ENCODE peak calls at places on chromosomes 13 and 19, in nine cellular contexts. One of them, this sample, is unnamed.

GRCh38 chr19:57633832-57634131 is 814 bp downstream of the ZNF211 start:
- DNase-seq in CD8-positive, alpha-beta T cell: no peak
- DNase-seq in cardiac muscle cell: no peak
- DNase-seq in GM10248: no peak
- DNase-seq in WTC11: no peak
- DNase-seq in ascending aorta: no peak
- DNase-seq in lung: no peak
- DNase-seq in left ventricle myocardium inferior: no peak
- DNase-seq in spleen: peak
- DNase-seq in this sample: no peak

GRCh38 chr13:78137404-78138142 is 218.9 kb upstream of the EDNRB start:
- DNase-seq in lung: peak
- DNase-seq in CD8-positive, alpha-beta T cell: no peak
- DNase-seq in GM10248: peak
- DNase-seq in ascending aorta: no peak
- DNase-seq in WTC11: peak
- DNase-seq in cardiac muscle cell: peak
- DNase-seq in spleen: no peak
- DNase-seq in left ventricle myocardium inferior: no peak
- DNase-seq in this sample: no peak

GRCh38 chr19:42440357-42441046 is 2.2 kb downstream of the CXCL17 start:
- DNase-seq in WTC11: peak
- DNase-seq in spleen: peak
- DNase-seq in cardiac muscle cell: peak
- DNase-seq in ascending aorta: no peak
- DNase-seq in lung: peak
- DNase-seq in left ventricle myocardium inferior: peak
- DNase-seq in CD8-positive, alpha-beta T cell: peak
- DNase-seq in GM10248: peak
- DNase-seq in this sample: peak

GRCh38 chr13:28423010-28423409 is 71.9 kb downstream of the FLT1 start:
- DNase-seq in lung: peak
- DNase-seq in CD8-positive, alpha-beta T cell: peak
- DNase-seq in cardiac muscle cell: no peak
- DNase-seq in GM10248: peak
- DNase-seq in left ventricle myocardium inferior: peak
- DNase-seq in ascending aorta: peak
- DNase-seq in spleen: peak
- DNase-seq in WTC11: no peak
- DNase-seq in this sample: no peak

GRCh38 chr19:14028901-14029300 is 953 bp downstream of the RLN3 start:
- DNase-seq in spleen: no peak
- DNase-seq in CD8-positive, alpha-beta T cell: no peak
- DNase-seq in WTC11: no peak
- DNase-seq in ascending aorta: no peak
- DNase-seq in GM10248: no peak
- DNase-seq in lung: no peak
- DNase-seq in cardiac muscle cell: no peak
- DNase-seq in left ventricle myocardium inferior: no peak
- DNase-seq in this sample: no peak

GRCh38 chr19:28228854-28229253 is 984.1 kb downstream of the UQCRFS1 start:
- DNase-seq in WTC11: no peak
- DNase-seq in CD8-positive, alpha-beta T cell: no peak
- DNase-seq in cardiac muscle cell: no peak
- DNase-seq in lung: no peak
- DNase-seq in spleen: no peak
- DNase-seq in left ventricle myocardium inferior: no peak
- DNase-seq in GM10248: no peak
- DNase-seq in ascending aorta: no peak
- DNase-seq in this sample: no peak

GRCh38 chr19:14434543-14435319 is 1.6 kb downstream of the PKN1 start:
- DNase-seq in spleen: peak
- DNase-seq in ascending aorta: peak
- DNase-seq in CD8-positive, alpha-beta T cell: peak
- DNase-seq in WTC11: no peak
- DNase-seq in cardiac muscle cell: no peak
- DNase-seq in left ventricle myocardium inferior: peak
- DNase-seq in lung: peak
- DNase-seq in GM10248: no peak
- DNase-seq in this sample: no peak

GRCh38 chr13:66623129-66623528 is 607.0 kb downstream of the PCDH9 start:
- DNase-seq in cardiac muscle cell: no peak
- DNase-seq in CD8-positive, alpha-beta T cell: no peak
- DNase-seq in lung: no peak
- DNase-seq in spleen: no peak
- DNase-seq in WTC11: no peak
- DNase-seq in left ventricle myocardium inferior: no peak
- DNase-seq in GM10248: no peak
- DNase-seq in ascending aorta: no peak
- DNase-seq in this sample: no peak

GRCh38 chr13:99892189-99892588 is 79.4 kb downstream of the ZIC5 start:
- DNase-seq in GM10248: no peak
- DNase-seq in cardiac muscle cell: no peak
- DNase-seq in ascending aorta: no peak
- DNase-seq in CD8-positive, alpha-beta T cell: no peak
- DNase-seq in left ventricle myocardium inferior: no peak
- DNase-seq in spleen: no peak
- DNase-seq in WTC11: peak
- DNase-seq in lung: no peak
- DNase-seq in this sample: no peak

GRCh38 chr19:49682274-49682673 is 5.2 kb downstream of the PRMT1 start:
- DNase-seq in lung: no peak
- DNase-seq in CD8-positive, alpha-beta T cell: no peak
- DNase-seq in spleen: peak
- DNase-seq in left ventricle myocardium inferior: no peak
- DNase-seq in GM10248: no peak
- DNase-seq in ascending aorta: no peak
- DNase-seq in WTC11: no peak
- DNase-seq in cardiac muscle cell: no peak
- DNase-seq in this sample: no peak

GRCh38 chr13:30308548-30308947 is 1.2 kb upstream of the KATNAL1 start:
- DNase-seq in WTC11: no peak
- DNase-seq in cardiac muscle cell: peak
- DNase-seq in ascending aorta: no peak
- DNase-seq in spleen: no peak
- DNase-seq in GM10248: no peak
- DNase-seq in lung: peak
- DNase-seq in left ventricle myocardium inferior: no peak
- DNase-seq in CD8-positive, alpha-beta T cell: no peak
- DNase-seq in this sample: no peak

GRCh38 chr19:18657590-18658365 is 20.9 kb downstream of the KLHL26 start:
- DNase-seq in CD8-positive, alpha-beta T cell: no peak
- DNase-seq in GM10248: peak
- DNase-seq in cardiac muscle cell: no peak
- DNase-seq in spleen: no peak
- DNase-seq in WTC11: no peak
- DNase-seq in left ventricle myocardium inferior: peak
- DNase-seq in lung: no peak
- DNase-seq in ascending aorta: no peak
- DNase-seq in this sample: no peak

GRCh38 chr19:45809643-45810159 is 5.4 kb downstream of the RSPH6A start:
- DNase-seq in CD8-positive, alpha-beta T cell: no peak
- DNase-seq in lung: no peak
- DNase-seq in cardiac muscle cell: no peak
- DNase-seq in GM10248: no peak
- DNase-seq in WTC11: no peak
- DNase-seq in ascending aorta: no peak
- DNase-seq in left ventricle myocardium inferior: no peak
- DNase-seq in spleen: no peak
- DNase-seq in this sample: no peak

GRCh38 chr13:36029171-36029570 is 102.0 kb downstream of the DCLK1 start:
- DNase-seq in GM10248: no peak
- DNase-seq in left ventricle myocardium inferior: no peak
- DNase-seq in lung: no peak
- DNase-seq in spleen: no peak
- DNase-seq in cardiac muscle cell: no peak
- DNase-seq in WTC11: no peak
- DNase-seq in CD8-positive, alpha-beta T cell: no peak
- DNase-seq in ascending aorta: no peak
- DNase-seq in this sample: no peak

GRCh38 chr13:105202384-105202783 is 1333.1 kb downstream of the EFNB2 start:
- DNase-seq in cardiac muscle cell: peak
- DNase-seq in left ventricle myocardium inferior: no peak
- DNase-seq in WTC11: no peak
- DNase-seq in spleen: no peak
- DNase-seq in ascending aorta: no peak
- DNase-seq in CD8-positive, alpha-beta T cell: no peak
- DNase-seq in lung: no peak
- DNase-seq in GM10248: no peak
- DNase-seq in this sample: no peak

GRCh38 chr13:74987124-74987690 is 494.8 kb downstream of the TBC1D4 start:
- DNase-seq in spleen: no peak
- DNase-seq in GM10248: no peak
- DNase-seq in left ventricle myocardium inferior: no peak
- DNase-seq in ascending aorta: no peak
- DNase-seq in lung: no peak
- DNase-seq in WTC11: no peak
- DNase-seq in cardiac muscle cell: no peak
- DNase-seq in CD8-positive, alpha-beta T cell: no peak
- DNase-seq in this sample: no peak

GRCh38 chr19:33387351-33388230 is 14.1 kb downstream of the CEBPG start:
- DNase-seq in CD8-positive, alpha-beta T cell: no peak
- DNase-seq in GM10248: no peak
- DNase-seq in WTC11: no peak
- DNase-seq in ascending aorta: no peak
- DNase-seq in left ventricle myocardium inferior: peak
- DNase-seq in spleen: no peak
- DNase-seq in cardiac muscle cell: no peak
- DNase-seq in lung: no peak
- DNase-seq in this sample: no peak

GRCh38 chr13:76993021-76993420 is 1.1 kb downstream of the CLN5 start:
- DNase-seq in CD8-positive, alpha-beta T cell: no peak
- DNase-seq in spleen: no peak
- DNase-seq in ascending aorta: no peak
- DNase-seq in GM10248: no peak
- DNase-seq in lung: no peak
- DNase-seq in left ventricle myocardium inferior: no peak
- DNase-seq in cardiac muscle cell: no peak
- DNase-seq in WTC11: no peak
- DNase-seq in this sample: no peak

GRCh38 chr19:29311391-29311790 is 98.4 kb upstream of the UQCRFS1 start:
- DNase-seq in spleen: no peak
- DNase-seq in lung: no peak
- DNase-seq in CD8-positive, alpha-beta T cell: no peak
- DNase-seq in GM10248: no peak
- DNase-seq in cardiac muscle cell: no peak
- DNase-seq in left ventricle myocardium inferior: no peak
- DNase-seq in ascending aorta: no peak
- DNase-seq in WTC11: peak
- DNase-seq in this sample: no peak

GRCh38 chr19:45099465-45100201 is 6.7 kb downstream of the PPP1R37 start:
- DNase-seq in CD8-positive, alpha-beta T cell: no peak
- DNase-seq in left ventricle myocardium inferior: no peak
- DNase-seq in cardiac muscle cell: no peak
- DNase-seq in GM10248: no peak
- DNase-seq in spleen: no peak
- DNase-seq in lung: no peak
- DNase-seq in ascending aorta: no peak
- DNase-seq in WTC11: no peak
- DNase-seq in this sample: no peak

DNA sequence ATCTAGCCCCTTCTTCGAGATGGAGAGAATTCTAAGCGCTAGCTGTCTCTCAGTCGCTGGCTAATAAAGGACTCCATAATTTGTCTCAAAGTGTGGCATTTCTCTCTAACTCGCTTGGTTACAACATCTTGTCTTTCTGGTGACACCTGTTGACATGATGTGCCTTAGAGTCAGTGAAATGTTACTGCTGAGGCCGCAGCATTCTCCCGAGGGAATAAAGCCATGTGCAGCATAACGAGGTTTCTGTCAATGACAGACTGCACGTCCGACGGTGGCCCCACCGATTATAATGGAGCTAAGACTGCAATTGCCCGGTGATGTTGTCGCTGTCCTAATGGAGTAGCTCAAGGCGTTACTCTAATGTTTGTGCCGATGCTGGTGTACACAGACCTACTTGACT is 20.3 kb upstream of the GPR32 start:
- DNase-seq in GM10248: no peak
- DNase-seq in ascending aorta: no peak
- DNase-seq in spleen: no peak
- DNase-seq in left ventricle myocardium inferior: no peak
- DNase-seq in CD8-positive, alpha-beta T cell: no peak
- DNase-seq in cardiac muscle cell: no peak
- DNase-seq in WTC11: no peak
- DNase-seq in lung: no peak
- DNase-seq in this sample: no peak
- TF ChIP-seq CTCF in GM10248: no peak
- TF ChIP-seq CTCF in ascending aorta: no peak
- TF ChIP-seq CTCF in spleen: no peak
- TF ChIP-seq CTCF in left ventricle myocardium inferior: no peak
- TF ChIP-seq CTCF in CD8-positive, alpha-beta T cell: no peak
- TF ChIP-seq CTCF in cardiac muscle cell: no peak
- TF ChIP-seq CTCF in WTC11: no peak
- TF ChIP-seq CTCF in lung: no peak
- TF ChIP-seq CTCF in this sample: no peak

GRCh38 chr13:38483623-38484022 is 134.0 kb downstream of the UFM1 start:
- DNase-seq in lung: no peak
- DNase-seq in CD8-positive, alpha-beta T cell: no peak
- DNase-seq in spleen: no peak
- DNase-seq in WTC11: no peak
- DNase-seq in ascending aorta: no peak
- DNase-seq in GM10248: no peak
- DNase-seq in left ventricle myocardium inferior: no peak
- DNase-seq in cardiac muscle cell: no peak
- DNase-seq in this sample: no peak
- TF ChIP-seq CTCF in lung: no peak
- TF ChIP-seq CTCF in CD8-positive, alpha-beta T cell: no peak
- TF ChIP-seq CTCF in spleen: no peak
- TF ChIP-seq CTCF in WTC11: no peak
- TF ChIP-seq CTCF in ascending aorta: no peak
- TF ChIP-seq CTCF in GM10248: no peak
- TF ChIP-seq CTCF in left ventricle myocardium inferior: no peak
- TF ChIP-seq CTCF in cardiac muscle cell: no peak
- TF ChIP-seq CTCF in this sample: no peak

GRCh38 chr13:59623516-59623915 is 540.2 kb downstream of the DIAPH3 start:
- DNase-seq in GM10248: no peak
- DNase-seq in lung: no peak
- DNase-seq in spleen: no peak
- DNase-seq in ascending aorta: no peak
- DNase-seq in left ventricle myocardium inferior: no peak
- DNase-seq in WTC11: no peak
- DNase-seq in cardiac muscle cell: no peak
- DNase-seq in CD8-positive, alpha-beta T cell: no peak
- DNase-seq in this sample: no peak
- TF ChIP-seq CTCF in GM10248: no peak
- TF ChIP-seq CTCF in lung: no peak
- TF ChIP-seq CTCF in spleen: no peak
- TF ChIP-seq CTCF in ascending aorta: no peak
- TF ChIP-seq CTCF in left ventricle myocardium inferior: no peak
- TF ChIP-seq CTCF in WTC11: no peak
- TF ChIP-seq CTCF in cardiac muscle cell: no peak
- TF ChIP-seq CTCF in CD8-positive, alpha-beta T cell: no peak
- TF ChIP-seq CTCF in this sample: no peak

DNA sequence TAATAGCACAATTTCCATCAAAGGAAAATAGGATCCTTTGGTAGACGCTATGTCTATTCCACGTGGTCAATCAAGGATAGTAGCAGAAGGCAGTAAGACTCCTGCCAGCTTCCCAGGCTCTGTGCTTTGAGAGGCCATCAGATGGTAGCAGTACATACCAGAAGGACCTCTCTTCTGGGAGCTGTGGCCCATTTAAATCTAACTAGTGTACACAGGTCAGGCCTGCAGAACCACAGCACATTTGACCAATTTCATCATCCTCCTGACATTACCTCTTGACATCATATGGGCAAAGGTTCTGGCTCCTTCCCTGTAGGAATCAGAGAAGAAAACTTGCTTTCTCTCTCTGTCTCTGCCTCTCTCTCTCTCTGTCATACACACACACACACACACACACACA is 229.6 kb upstream of the HTR2A start:
- DNase-seq in cardiac muscle cell: no peak
- DNase-seq in spleen: no peak
- DNase-seq in WTC11: no peak
- DNase-seq in ascending aorta: no peak
- DNase-seq in lung: no peak
- DNase-seq in CD8-positive, alpha-beta T cell: no peak
- DNase-seq in left ventricle myocardium inferior: no peak
- DNase-seq in GM10248: no peak
- DNase-seq in this sample: no peak
- TF ChIP-seq CTCF in cardiac muscle cell: peak
- TF ChIP-seq CTCF in spleen: no peak
- TF ChIP-seq CTCF in WTC11: no peak
- TF ChIP-seq CTCF in ascending aorta: no peak
- TF ChIP-seq CTCF in lung: no peak
- TF ChIP-seq CTCF in CD8-positive, alpha-beta T cell: no peak
- TF ChIP-seq CTCF in left ventricle myocardium inferior: no peak
- TF ChIP-seq CTCF in GM10248: peak
- TF ChIP-seq CTCF in this sample: no peak